ENCODE peak calls at places on chromosomes 7 and 10, in four cellular contexts. A is nephron progenitor cell, U is cardiac fibroblast, O is MCF 10A. T is an unnamed sample.
A peak's percentile ranks its signal among the peaks of the same experiment; 100 is the strongest.

GRCh38 chr10:74178042-74178791 is 27.2 kb downstream of the ADK start:
- DNase-seq in O (no peak), U (no peak), A (no peak), T (no peak)

GRCh38 chr10:134743-135600 is at the start of gene ZMYND11:
- DNase-seq in O (peak; percentile 66), A (peak; percentile 75), U (peak; percentile 45), T (peak; percentile 53)

GRCh38 chr7:111424768-111425167 is 137.5 kb downstream of the IMMP2L start:
- DNase-seq in U (peak; percentile 64), A (no peak), O (no peak), T (no peak)

GRCh38 chr10:49744924-49745605 is 17.1 kb downstream of the OGDHL start:
- DNase-seq in A (no peak), U (no peak), O (no peak), T (peak; percentile 7)

GRCh38 chr10:62015994-62016393 is 114.5 kb downstream of the ARID5B start:
- DNase-seq in O (no peak), U (peak; percentile 59), A (no peak), T (no peak)

GRCh38 chr10:29392376-29393021 is 103.6 kb downstream of the LYZL1 start:
- DNase-seq in O (peak; percentile 68), U (peak; percentile 59), A (peak; percentile 64), T (peak; percentile 27)

GRCh38 chr7:131000873-131001272 is 266.9 kb upstream of the KLF14 start:
- DNase-seq in A (no peak), U (no peak), O (no peak), T (no peak)

GRCh38 chr7:147805996-147806576 is 784.5 kb upstream of the C7orf33 start:
- DNase-seq in A (no peak), U (no peak), O (no peak), T (no peak)

GRCh38 chr10:73905256-73906018 is 5.5 kb upstream of the PLAU start:
- DNase-seq in A (no peak), O (no peak), U (no peak), T (no peak)

GRCh38 chr7:38182450-38182849 is 4.4 kb downstream of the STARD3NL start:
- DNase-seq in A (no peak), U (no peak), O (no peak), T (no peak)

GRCh38 chr10:91604936-91605534 is 27.8 kb downstream of the PPP1R3C start:
- DNase-seq in U (peak; percentile 77), A (no peak), O (peak; percentile 40), T (no peak)

DNA sequence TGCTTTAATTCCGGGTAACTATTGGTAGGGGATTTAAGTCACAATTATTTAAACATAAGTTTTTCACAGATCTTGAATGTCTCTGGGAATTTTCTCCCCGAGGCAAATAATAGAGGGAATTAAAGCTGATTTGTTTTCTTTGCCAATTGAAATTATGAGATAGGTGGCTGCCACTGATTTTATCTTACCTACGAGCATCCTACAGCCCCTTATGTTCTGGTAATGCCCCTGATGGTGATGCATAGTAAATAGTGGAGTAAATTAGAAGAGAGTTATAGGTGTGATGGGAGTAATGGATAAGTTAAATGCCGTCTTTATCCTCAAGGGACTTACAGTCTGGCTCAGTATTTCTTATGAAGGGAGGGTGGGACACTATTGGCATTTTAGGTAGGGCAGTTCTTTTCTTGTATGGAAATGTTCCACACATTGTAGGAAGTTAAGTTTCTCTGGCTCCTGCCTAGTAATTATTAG is 58.1 kb downstream of the HDAC9 start:
- DNase-seq in A (no peak), O (no peak), U (no peak), T (no peak)
- TF ChIP-seq CTCF in A (no peak), O (no peak), U (no peak), T (no peak)

GRCh38 chr7:70042533-70042932 is 444.3 kb downstream of the AUTS2 start:
- DNase-seq in A (no peak), U (peak; percentile 4), O (no peak), T (no peak)
- TF ChIP-seq CTCF in A (no peak), U (no peak), O (no peak), T (peak; percentile 63)

GRCh38 chr10:21141946-21142345 is 244.8 kb upstream of the NEBL start:
- DNase-seq in O (no peak), A (no peak), U (no peak), T (no peak)

GRCh38 chr10:21146446-21146789 is 249.3 kb upstream of the NEBL start:
- DNase-seq in U (no peak), A (no peak), O (no peak), T (no peak)

GRCh38 chr10:21144047-21144446 is 246.9 kb upstream of the NEBL start:
- DNase-seq in U (no peak), A (no peak), O (peak; percentile 61), T (no peak)

DNA sequence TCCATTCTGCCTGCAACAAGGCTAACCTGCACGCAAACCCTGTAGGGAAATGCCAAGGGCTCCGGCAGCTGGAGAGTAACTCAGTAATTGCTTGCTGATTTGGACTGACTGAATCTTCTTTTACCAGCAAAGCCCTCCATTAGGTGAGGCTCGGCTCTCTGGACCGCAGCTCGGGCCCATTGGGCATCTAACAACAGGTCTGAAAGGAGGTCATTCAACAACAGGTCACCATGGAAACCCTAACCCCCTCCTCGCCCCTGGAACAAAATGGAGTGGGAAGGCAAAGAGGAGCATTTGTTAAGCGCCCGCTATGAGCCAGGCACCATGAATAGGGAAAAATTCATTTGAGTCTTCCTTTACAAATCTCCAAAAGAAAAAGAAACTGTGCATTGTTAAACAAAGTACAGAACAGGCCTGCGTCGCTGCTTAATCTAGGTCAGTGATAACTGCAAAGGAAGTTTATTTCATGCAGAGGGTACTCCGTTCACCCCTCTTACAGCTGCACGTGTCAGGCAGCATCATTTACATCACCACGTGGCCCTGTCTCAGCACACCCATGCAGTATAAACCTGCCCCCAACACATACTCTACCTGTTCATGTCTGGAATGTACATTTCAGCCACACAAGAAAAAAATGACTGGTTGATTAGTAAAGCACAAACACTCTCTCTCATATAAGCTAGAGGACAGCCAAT is 248.8 kb upstream of the NEBL start:
- DNase-seq in U (no peak), O (no peak), A (no peak), T (no peak)
- TF ChIP-seq CTCF in U (no peak), O (no peak), A (no peak), T (no peak)

DNA sequence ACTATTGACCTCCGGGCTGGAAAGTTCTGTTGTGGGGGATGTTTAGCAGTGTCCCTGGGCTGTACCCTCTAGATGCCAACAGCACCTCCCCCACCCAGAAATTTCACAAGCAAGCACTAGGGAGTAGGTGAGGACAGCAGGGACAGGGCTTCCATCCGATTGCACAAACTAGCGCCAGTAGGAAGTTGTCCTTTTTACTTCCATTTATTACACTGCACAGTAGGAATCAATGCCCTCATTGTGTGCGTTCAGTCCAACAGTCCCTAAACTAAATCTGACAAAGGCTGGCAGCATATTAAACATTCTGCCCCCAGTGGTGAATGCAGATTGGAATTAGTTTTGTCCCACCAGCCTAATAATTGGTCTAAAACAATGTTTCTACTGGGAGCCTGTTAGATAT is 6.4 kb upstream of the SOSTDC1 start:
- DNase-seq in U (no peak), O (no peak), A (no peak), T (no peak)
- TF ChIP-seq CTCF in U (no peak), O (no peak), A (no peak), T (no peak)

T was measured in D721Med.